ENCODE peak calls at places on chromosomes 1 and 21, in four cellular contexts. One of them, this sample, is unnamed.

GRCh38 chr1:209041936-209042335 is 541.6 kb upstream of the CAMK1G start:
- DNase-seq in K562: no peak
- DNase-seq in HCT116: no peak
- DNase-seq in endothelial cell of umbilical vein: no peak
- DNase-seq in this sample: no peak

GRCh38 chr1:3105167-3105863 is 36.3 kb downstream of the PRDM16 start:
- DNase-seq in K562: no peak
- DNase-seq in HCT116: no peak
- DNase-seq in endothelial cell of umbilical vein: no peak
- DNase-seq in this sample: peak

GRCh38 chr1:203839081-203839480 is 22.3 kb upstream of the SNRPE start:
- DNase-seq in K562: no peak
- DNase-seq in HCT116: no peak
- DNase-seq in endothelial cell of umbilical vein: peak
- DNase-seq in this sample: no peak

GRCh38 chr1:34711469-34711868 is 43.4 kb upstream of the GJB5 start:
- DNase-seq in K562: peak
- DNase-seq in HCT116: peak
- DNase-seq in endothelial cell of umbilical vein: no peak
- DNase-seq in this sample: no peak

GRCh38 chr1:228297822-228298221 is 90.0 kb downstream of the OBSCN start:
- DNase-seq in K562: no peak
- DNase-seq in HCT116: no peak
- DNase-seq in endothelial cell of umbilical vein: no peak
- DNase-seq in this sample: no peak

GRCh38 chr1:52057245-52057644 is 1.1 kb downstream of the BTF3L4 start:
- DNase-seq in K562: no peak
- DNase-seq in HCT116: no peak
- DNase-seq in endothelial cell of umbilical vein: no peak
- DNase-seq in this sample: no peak

GRCh38 chr1:46581685-46582455 is 22.2 kb downstream of the MKNK1 start:
- DNase-seq in K562: no peak
- DNase-seq in HCT116: no peak
- DNase-seq in endothelial cell of umbilical vein: no peak
- DNase-seq in this sample: no peak

GRCh38 chr1:40532062-40532389 is 589 bp downstream of the ZNF684 start:
- DNase-seq in K562: no peak
- DNase-seq in HCT116: no peak
- DNase-seq in endothelial cell of umbilical vein: no peak
- DNase-seq in this sample: no peak

GRCh38 chr1:63732666-63733065 is 41.2 kb upstream of the ROR1 start:
- DNase-seq in K562: no peak
- DNase-seq in HCT116: no peak
- DNase-seq in endothelial cell of umbilical vein: peak
- DNase-seq in this sample: no peak

GRCh38 chr1:225877570-225877969 is 4.6 kb downstream of the TMEM63A start:
- DNase-seq in K562: peak
- DNase-seq in HCT116: no peak
- DNase-seq in endothelial cell of umbilical vein: peak
- DNase-seq in this sample: peak

GRCh38 chr1:64925594-64925993 is 40.8 kb downstream of the JAK1 start:
- DNase-seq in K562: no peak
- DNase-seq in HCT116: no peak
- DNase-seq in endothelial cell of umbilical vein: no peak
- DNase-seq in this sample: no peak

GRCh38 chr1:60970081-60970509 is 112.3 kb upstream of the NFIA start:
- DNase-seq in K562: no peak
- DNase-seq in HCT116: no peak
- DNase-seq in endothelial cell of umbilical vein: peak
- DNase-seq in this sample: no peak

GRCh38 chr1:1020415-1021009 is 592 bp downstream of the AGRN start:
- DNase-seq in K562: peak
- DNase-seq in HCT116: no peak
- DNase-seq in endothelial cell of umbilical vein: no peak
- DNase-seq in this sample: no peak

DNA sequence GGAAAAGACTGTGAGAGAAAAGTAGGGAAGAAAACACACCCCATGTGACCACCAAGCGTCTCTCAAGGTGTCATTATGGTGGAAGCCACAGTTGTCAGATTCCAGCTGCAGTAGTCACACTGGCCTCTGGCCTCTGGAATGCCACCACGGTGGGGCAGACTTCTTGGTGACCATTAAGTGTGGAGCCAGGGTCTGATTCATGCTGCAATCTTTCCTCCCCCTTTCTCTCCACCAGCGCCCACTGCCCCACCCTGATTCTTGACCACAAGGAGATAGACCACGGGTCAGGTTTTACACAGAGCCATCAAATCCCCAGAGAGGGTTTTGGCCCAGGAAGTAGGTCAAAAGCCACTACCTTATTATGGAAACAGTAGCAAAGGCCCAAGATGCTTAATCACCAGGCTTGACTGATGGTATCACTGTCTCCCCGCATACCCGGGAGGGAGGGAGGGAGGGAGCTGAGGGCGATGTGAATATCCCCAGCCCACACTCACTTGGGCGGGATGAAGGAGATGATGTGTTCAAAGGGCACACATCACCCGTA is 52.7 kb upstream of the GRHL3 start:
- DNase-seq in K562: no peak
- DNase-seq in HCT116: peak
- DNase-seq in endothelial cell of umbilical vein: no peak
- DNase-seq in this sample: no peak
- TF ChIP-seq MAX in K562: no peak
- TF ChIP-seq MAX in HCT116: peak
- TF ChIP-seq MAX in endothelial cell of umbilical vein: no peak
- TF ChIP-seq MAX in this sample: no peak

DNA sequence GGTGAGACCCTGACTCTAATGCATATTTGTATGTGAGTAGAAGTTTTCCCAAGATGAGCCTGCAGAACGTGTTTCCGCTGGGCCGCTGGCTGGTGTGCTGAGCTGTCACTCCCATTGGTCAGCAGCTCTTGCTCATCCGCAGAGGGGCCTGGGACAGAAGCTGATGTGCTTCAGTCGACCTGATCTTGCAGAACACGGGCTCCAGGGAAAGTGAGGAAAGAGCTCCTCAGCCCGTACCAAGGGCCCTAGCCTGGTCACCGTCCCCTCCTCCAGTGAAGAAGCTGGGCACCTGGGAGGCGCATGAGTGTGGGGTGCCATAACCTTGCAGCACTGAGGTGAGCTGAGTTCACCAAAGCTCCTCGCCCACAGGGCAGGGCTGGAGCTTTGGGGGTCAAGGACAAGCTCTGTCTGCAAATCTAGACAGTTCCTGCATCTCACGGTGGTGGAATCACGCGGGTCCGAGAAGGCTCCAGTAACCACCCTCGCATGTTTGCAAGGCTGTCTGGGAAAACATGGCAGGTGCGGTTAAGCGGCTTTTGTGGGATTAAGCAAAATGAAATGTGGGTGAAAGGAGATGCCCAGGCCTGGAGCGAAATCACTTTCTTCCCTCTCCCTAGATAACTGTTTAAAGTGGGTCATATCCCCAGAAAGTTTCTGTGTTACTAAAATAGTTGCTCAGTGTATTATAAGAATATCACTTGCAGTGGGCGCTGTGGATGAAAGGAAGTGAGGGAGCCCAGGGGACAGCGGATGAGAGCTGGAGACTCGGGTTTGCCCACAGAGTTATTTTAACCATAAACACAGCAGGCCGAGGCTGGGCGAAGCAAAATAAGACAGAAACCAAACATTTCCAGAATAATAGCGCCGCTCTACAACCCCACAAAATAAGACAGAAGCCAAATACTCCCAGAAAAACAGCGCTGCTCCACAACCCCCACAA is 33.1 kb upstream of the LRRC3 start:
- DNase-seq in K562: no peak
- DNase-seq in HCT116: no peak
- DNase-seq in endothelial cell of umbilical vein: no peak
- DNase-seq in this sample: no peak
- TF ChIP-seq MAX in K562: no peak
- TF ChIP-seq MAX in HCT116: no peak
- TF ChIP-seq MAX in endothelial cell of umbilical vein: no peak
- TF ChIP-seq MAX in this sample: no peak

GRCh38 chr1:91736999-91737615 is 148.8 kb downstream of the TGFBR3 start:
- DNase-seq in K562: no peak
- DNase-seq in HCT116: peak
- DNase-seq in endothelial cell of umbilical vein: peak
- DNase-seq in this sample: no peak
- TF ChIP-seq MAX in K562: no peak
- TF ChIP-seq MAX in HCT116: no peak
- TF ChIP-seq MAX in endothelial cell of umbilical vein: no peak
- TF ChIP-seq MAX in this sample: no peak

DNA sequence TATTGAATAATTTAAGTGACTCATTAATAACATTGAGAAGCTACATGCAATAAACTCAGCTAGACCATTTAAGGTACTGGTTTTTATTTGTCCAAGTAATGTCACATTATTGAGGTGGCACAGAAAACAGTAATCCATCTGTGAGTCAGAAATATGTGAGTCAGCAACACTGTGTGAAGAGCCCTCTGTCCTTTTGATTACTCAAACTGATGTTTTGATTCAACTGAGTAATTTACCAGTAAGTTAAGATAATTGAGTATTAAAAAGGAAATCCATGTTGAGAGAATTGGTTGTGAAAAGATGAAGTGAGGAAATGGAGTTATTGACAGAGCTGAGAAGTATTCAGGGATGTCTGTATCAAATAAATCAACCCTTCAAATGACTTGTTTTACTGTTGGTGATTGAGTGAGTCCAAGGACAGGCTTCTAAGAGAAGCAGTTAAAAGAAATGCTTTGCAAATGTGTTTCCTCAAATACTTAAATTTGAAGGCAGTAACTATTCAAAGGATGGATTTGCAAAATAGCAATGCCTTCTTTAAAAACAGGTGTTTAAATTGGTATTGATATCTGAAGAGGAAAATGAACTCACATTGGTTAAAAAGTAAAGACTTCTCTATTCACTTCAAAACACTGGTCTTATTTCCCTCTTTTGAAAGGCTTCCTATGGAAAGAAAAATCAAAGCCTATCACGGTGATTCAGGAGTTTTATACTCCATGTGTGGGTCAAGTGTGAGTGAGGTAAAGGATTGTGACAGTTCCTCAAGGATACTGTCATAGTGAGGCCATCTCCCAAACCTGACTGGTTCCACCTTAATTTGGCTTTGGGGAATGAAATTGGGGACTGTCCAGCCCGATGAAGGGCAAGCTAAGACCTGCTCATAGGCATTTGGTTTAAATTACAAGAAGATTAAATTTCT is 302.5 kb upstream of the SGIP1 start:
- DNase-seq in K562: no peak
- DNase-seq in HCT116: peak
- DNase-seq in endothelial cell of umbilical vein: peak
- DNase-seq in this sample: no peak
- TF ChIP-seq MAX in K562: no peak
- TF ChIP-seq MAX in HCT116: no peak
- TF ChIP-seq MAX in endothelial cell of umbilical vein: no peak
- TF ChIP-seq MAX in this sample: no peak

DNA sequence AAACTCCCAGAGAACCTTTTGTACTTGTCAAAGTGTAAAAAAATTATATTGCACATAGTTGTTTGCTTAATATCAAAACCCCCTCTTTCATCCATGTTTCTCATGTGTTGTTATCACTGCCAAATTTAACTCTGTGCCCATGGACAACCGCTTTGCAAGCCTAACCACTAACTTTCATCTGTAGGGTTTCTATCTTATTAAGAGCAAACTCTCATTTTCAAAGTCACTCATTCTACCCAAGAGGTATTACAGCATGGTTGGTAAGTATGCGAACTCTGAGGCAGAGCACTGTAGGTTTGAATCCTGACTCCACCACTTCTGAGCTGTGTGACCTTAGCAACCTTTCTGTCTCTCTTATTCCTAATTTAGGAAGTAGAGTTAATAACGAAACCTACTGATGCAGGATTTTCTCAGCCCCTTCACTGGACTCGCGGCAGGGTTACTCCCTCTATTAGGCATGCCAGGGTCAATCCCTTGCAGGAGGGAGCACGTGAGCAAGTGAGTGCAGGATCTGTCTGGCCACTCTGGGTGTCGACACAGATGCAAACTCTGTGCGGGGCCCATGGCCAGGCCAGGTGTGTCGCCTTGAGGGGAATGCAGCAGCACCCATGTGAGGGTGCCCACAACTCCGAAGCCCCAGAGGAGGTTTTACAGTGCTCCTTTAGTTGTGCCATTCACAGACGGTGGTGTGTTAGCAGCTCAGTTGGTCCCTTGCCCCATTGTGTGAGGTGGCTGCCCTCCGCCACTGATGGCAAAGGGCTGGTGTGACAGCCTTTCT is 361.5 kb upstream of the ADGRL2 start:
- DNase-seq in K562: no peak
- DNase-seq in HCT116: no peak
- DNase-seq in endothelial cell of umbilical vein: no peak
- DNase-seq in this sample: no peak
- TF ChIP-seq MAX in K562: no peak
- TF ChIP-seq MAX in HCT116: no peak
- TF ChIP-seq MAX in endothelial cell of umbilical vein: no peak
- TF ChIP-seq MAX in this sample: no peak

GRCh38 chr1:192265774-192266173 is 51.0 kb upstream of the RGS21 start:
- DNase-seq in K562: no peak
- DNase-seq in HCT116: no peak
- DNase-seq in endothelial cell of umbilical vein: no peak
- DNase-seq in this sample: no peak
- TF ChIP-seq MAX in K562: no peak
- TF ChIP-seq MAX in HCT116: no peak
- TF ChIP-seq MAX in endothelial cell of umbilical vein: no peak
- TF ChIP-seq MAX in this sample: no peak

GRCh38 chr1:94304553-94304952 is 67.2 kb upstream of the ARHGAP29 start:
- DNase-seq in K562: no peak
- DNase-seq in HCT116: no peak
- DNase-seq in endothelial cell of umbilical vein: peak
- DNase-seq in this sample: no peak
- TF ChIP-seq MAX in K562: no peak
- TF ChIP-seq MAX in HCT116: no peak
- TF ChIP-seq MAX in endothelial cell of umbilical vein: no peak
- TF ChIP-seq MAX in this sample: no peak

GRCh38 chr1:206907304-206907991 is 10.2 kb downstream of the IL24 start:
- DNase-seq in K562: peak
- DNase-seq in HCT116: no peak
- DNase-seq in endothelial cell of umbilical vein: no peak
- DNase-seq in this sample: peak

GRCh38 chr1:206908038-206908437 is 10.8 kb downstream of the IL24 start:
- DNase-seq in K562: no peak
- DNase-seq in HCT116: no peak
- DNase-seq in endothelial cell of umbilical vein: no peak
- DNase-seq in this sample: no peak

GRCh38 chr1:206911064-206911663 is 10.6 kb downstream of the FCMR start:
- DNase-seq in K562: peak
- DNase-seq in HCT116: no peak
- DNase-seq in endothelial cell of umbilical vein: peak
- DNase-seq in this sample: no peak

GRCh38 chr1:206909883-206910318 is 11.8 kb downstream of the FCMR start:
- DNase-seq in K562: no peak
- DNase-seq in HCT116: no peak
- DNase-seq in endothelial cell of umbilical vein: no peak
- DNase-seq in this sample: no peak

GRCh38 chr1:206909167-206909882 is 12.1 kb downstream of the IL24 start:
- DNase-seq in K562: peak
- DNase-seq in HCT116: no peak
- DNase-seq in endothelial cell of umbilical vein: no peak
- DNase-seq in this sample: peak
- TF ChIP-seq MAX in K562: peak
- TF ChIP-seq MAX in HCT116: peak
- TF ChIP-seq MAX in endothelial cell of umbilical vein: no peak
- TF ChIP-seq MAX in this sample: peak

This sample was measured in WTC11.